ENCODE peak calls at places on chromosome 7, in four cellular contexts. V, E, H and P are unnamed samples.

GRCh38 chr7:24466109-24466768 is 107.0 kb upstream of the PALS2 start:
- DNase-seq in V (no peak), E (no peak), H (no peak), P (no peak)

GRCh38 chr7:44767912-44768662 is 19.4 kb downstream of the ZMIZ2 start:
- DNase-seq in V (no peak), E (no peak), H (no peak), P (no peak)

GRCh38 chr7:101816499-101817030 is 861 bp upstream of the CUX1 start:
- DNase-seq in V (no peak), E (no peak), H (no peak), P (peak; percentile 43)

GRCh38 chr7:121366852-121367431 is 29.2 kb downstream of the FAM3C start:
- DNase-seq in V (no peak), E (no peak), H (no peak), P (peak; percentile 14)

GRCh38 chr7:28958235-28958945 is at the start of gene TRIL:
- DNase-seq in V (peak; percentile 60), E (no peak), H (peak; percentile 78), P (no peak)

GRCh38 chr7:2955177-2955768 is 88.4 kb downstream of the CARD11 start:
- DNase-seq in V (no peak), E (no peak), H (no peak), P (no peak)

GRCh38 chr7:138900040-138900828 is 81.0 kb downstream of the KIAA1549 start:
- DNase-seq in V (no peak), E (no peak), H (no peak), P (no peak)

GRCh38 chr7:39459606-39460090 is 106.6 kb upstream of the YAE1 start:
- DNase-seq in V (no peak), E (no peak), H (no peak), P (no peak)

GRCh38 chr7:34087892-34088891 is 182.9 kb downstream of the BMPER start:
- DNase-seq in V (peak; percentile 64), E (no peak), H (peak; percentile 77), P (peak; percentile 66)

GRCh38 chr7:155361947-155362346 is 64.3 kb downstream of the INSIG1 start:
- DNase-seq in V (no peak), E (no peak), H (no peak), P (no peak)

GRCh38 chr7:155358948-155359712 is 61.5 kb downstream of the INSIG1 start:
- DNase-seq in V (no peak), E (no peak), H (no peak), P (no peak)

GRCh38 chr7:155362380-155363145 is 64.9 kb downstream of the INSIG1 start:
- DNase-seq in V (no peak), E (no peak), H (no peak), P (no peak)

GRCh38 chr7:155361363-155361680 is 63.6 kb downstream of the INSIG1 start:
- DNase-seq in V (no peak), E (no peak), H (no peak), P (no peak)

GRCh38 chr7:155360495-155361362 is 63.1 kb downstream of the INSIG1 start:
- DNase-seq in V (no peak), E (no peak), H (no peak), P (no peak)
- TF ChIP-seq SUZ12 in V (no peak), E (no peak), H (no peak), P (no peak)

GRCh38 chr7:155203882-155204691 is 93.6 kb upstream of the INSIG1 start:
- DNase-seq in V (no peak), E (no peak), H (no peak), P (no peak)

GRCh38 chr7:155207335-155208002 is 90.2 kb upstream of the INSIG1 start:
- DNase-seq in V (no peak), E (no peak), H (no peak), P (no peak)

GRCh38 chr7:155204744-155205367 is 92.8 kb upstream of the INSIG1 start:
- DNase-seq in V (no peak), E (no peak), H (no peak), P (no peak)

GRCh38 chr7:155205368-155206285 is 92.1 kb upstream of the INSIG1 start:
- DNase-seq in V (no peak), E (peak; percentile 99), H (peak; percentile 55), P (peak; percentile 95)

GRCh38 chr7:155206286-155207020 is 91.2 kb upstream of the INSIG1 start:
- DNase-seq in V (no peak), E (peak; percentile 80), H (no peak), P (no peak)
- TF ChIP-seq SUZ12 in V (no peak), E (no peak), H (no peak), P (no peak)

GRCh38 chr7:99730262-99730810 is 4.7 kb downstream of the CYP3A7 start:
- DNase-seq in V (no peak), E (no peak), H (no peak), P (no peak)
- TF ChIP-seq SUZ12 in V (no peak), E (no peak), H (no peak), P (no peak)

DNA sequence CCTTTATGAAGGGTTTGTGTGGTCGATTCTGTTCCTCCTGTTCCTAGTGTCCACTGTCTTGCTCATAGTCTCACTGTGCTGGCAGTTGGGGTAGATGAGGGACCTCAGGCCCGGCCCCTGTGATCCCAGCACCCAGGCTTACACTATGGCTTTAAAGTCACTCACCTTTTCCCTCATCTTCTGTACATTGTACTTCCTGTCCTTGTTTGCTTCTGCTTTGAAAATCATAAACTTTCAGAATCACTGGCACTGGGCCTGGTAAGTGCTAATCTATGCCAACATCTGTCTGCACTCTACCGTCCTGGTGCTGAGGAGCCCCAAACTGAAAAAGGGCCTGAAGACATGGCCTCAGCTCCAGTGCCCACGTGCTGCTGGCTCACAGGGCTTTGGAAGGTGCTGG is 5.7 kb upstream of the TAS2R60 start:
- DNase-seq in V (no peak), E (no peak), H (no peak), P (no peak)
- TF ChIP-seq SUZ12 in V (no peak), E (no peak), H (no peak), P (no peak)

GRCh38 chr7:16738014-16738688 is 15.4 kb upstream of the TSPAN13 start:
- DNase-seq in V (no peak), E (no peak), H (no peak), P (no peak)

GRCh38 chr7:16740623-16740953 is 13.0 kb upstream of the TSPAN13 start:
- DNase-seq in V (no peak), E (no peak), H (no peak), P (no peak)

GRCh38 chr7:16741676-16742075 is 11.9 kb upstream of the TSPAN13 start:
- DNase-seq in V (no peak), E (no peak), H (no peak), P (no peak)

GRCh38 chr7:16740996-16741395 is 12.6 kb upstream of the TSPAN13 start:
- DNase-seq in V (no peak), E (no peak), H (no peak), P (no peak)

GRCh38 chr7:16739863-16740622 is 13.5 kb upstream of the TSPAN13 start:
- DNase-seq in V (no peak), E (no peak), H (no peak), P (peak; percentile 48)
- TF ChIP-seq SUZ12 in V (no peak), E (no peak), H (no peak), P (no peak)

GRCh38 chr7:26858735-26859134 is 5.7 kb downstream of the SKAP2 start:
- DNase-seq in V (no peak), E (no peak), H (no peak), P (no peak)
- TF ChIP-seq SUZ12 in V (no peak), E (no peak), H (no peak), P (no peak)